ENCODE peak calls at places on chromosomes 1 and 21, in five cellular contexts. I is CD4-positive, alpha-beta memory T cell; Q is suprapubic skin; M is hepatocyte; J is psoas muscle. Z is an unnamed sample.

GRCh38 chr1:25795955-25796806 is 3.8 kb upstream of the SELENON start:
- DNase-seq in I (no peak), Q (no peak), M (no peak), J (peak; percentile 83), Z (peak; percentile 60)

GRCh38 chr1:6317101-6317760 is 56.3 kb upstream of the GPR153 start:
- DNase-seq in I (no peak), Q (no peak), M (no peak), J (no peak), Z (no peak)

GRCh38 chr1:52588535-52588934 is 13.6 kb upstream of the GPX7 start:
- DNase-seq in I (no peak), Q (no peak), M (no peak), J (no peak), Z (no peak)

GRCh38 chr21:39014751-39015150 is 168.5 kb downstream of the PSMG1 start:
- DNase-seq in I (no peak), Q (no peak), M (peak; percentile 49), J (no peak), Z (no peak)

GRCh38 chr1:223856386-223856785 is 10.6 kb upstream of the TP53BP2 start:
- DNase-seq in I (no peak), Q (no peak), M (no peak), J (no peak), Z (no peak)

GRCh38 chr1:10791117-10791951 is 5.1 kb downstream of the CASZ1 start:
- DNase-seq in I (no peak), Q (no peak), M (peak; percentile 55), J (no peak), Z (no peak)

GRCh38 chr1:167428418-167428817 is 89.9 kb downstream of the CD247 start:
- DNase-seq in I (no peak), Q (no peak), M (no peak), J (no peak), Z (no peak)

GRCh38 chr21:45356653-45357435 is 48.1 kb upstream of the COL18A1 start:
- DNase-seq in I (no peak), Q (no peak), M (peak; percentile 46), J (no peak), Z (no peak)

GRCh38 chr21:9780441-9780937 is 740.9 kb upstream of the TPTE start:
- DNase-seq in I (no peak), Q (no peak), M (no peak), J (no peak), Z (peak; percentile 27)
- H3K9me3 ChIP-seq in I (peaks cover 5% of the 10 kb centered on the region), Q (peaks cover 20% of the 10 kb centered on the region), M (peaks cover 37% of the 10 kb centered on the region), J (no peaks in the 10 kb centered on the region), Z (peaks cover 4% of the 10 kb centered on the region)

GRCh38 chr1:35179864-35180263 is 13.1 kb downstream of the SFPQ start:
- DNase-seq in I (no peak), Q (no peak), M (no peak), J (no peak), Z (no peak)
- H3K36me3 ChIP-seq in I (peaks cover 89% of the 10 kb centered on the region), Q (peaks cover 98% of the 10 kb centered on the region), M (peaks cover 18% of the 10 kb centered on the region), J (peaks cover 31% of the 10 kb centered on the region), Z (peaks cover 54% of the 10 kb centered on the region)

GRCh38 chr1:184242507-184242943 is 144.3 kb upstream of the C1orf21 start:
- DNase-seq in I (no peak), Q (no peak), M (peak; percentile 38), J (no peak), Z (no peak)
- H3K27ac ChIP-seq in I (no peak overlapping the region), Q (no peak overlapping the region), M (peak overlapping the region; percentile 20), J (peak overlapping the region; percentile 39), Z (no peak overlapping the region)

GRCh38 chr21:30829659-30830058 is at the start of gene KRTAP7-1:
- DNase-seq in I (no peak), Q (no peak), M (no peak), J (no peak), Z (no peak)

DNA sequence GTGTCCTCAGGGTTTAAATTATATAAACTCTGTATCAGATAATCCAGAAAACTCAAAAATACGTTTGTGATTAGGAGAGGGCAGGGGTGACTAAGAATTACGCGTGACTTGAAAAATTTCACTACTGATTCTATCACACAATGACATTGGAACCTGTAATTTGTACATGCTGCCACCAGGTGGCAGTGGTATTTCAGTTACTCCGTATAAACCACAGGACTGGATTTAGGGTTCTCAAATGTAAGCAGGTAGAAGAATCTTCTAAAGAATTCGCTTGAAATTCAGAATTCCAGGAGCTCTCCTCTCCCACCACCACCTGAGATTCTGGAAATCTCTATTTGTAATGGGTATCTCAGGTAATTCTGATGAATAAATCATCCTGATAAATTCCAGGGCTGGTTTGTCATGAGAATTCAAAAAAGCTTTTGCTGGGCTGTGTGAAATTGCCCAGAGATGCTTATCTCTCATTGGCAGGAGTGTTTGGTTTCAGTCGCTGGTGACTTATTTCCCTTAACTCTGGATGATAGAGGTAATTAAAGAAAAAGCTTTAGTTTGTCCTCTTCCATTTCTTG is 1.7 kb upstream of the KRTAP7-1 start:
- DNase-seq in I (peak; percentile 23), Q (no peak), M (peak; percentile 29), J (no peak), Z (no peak)
- H3K9me3 ChIP-seq in I (no peaks in the 10 kb centered on the region), Q (peaks cover 8% of the 10 kb centered on the region), M (no peaks in the 10 kb centered on the region), J (peaks cover 10% of the 10 kb centered on the region), Z (no peaks in the 10 kb centered on the region)

DNA sequence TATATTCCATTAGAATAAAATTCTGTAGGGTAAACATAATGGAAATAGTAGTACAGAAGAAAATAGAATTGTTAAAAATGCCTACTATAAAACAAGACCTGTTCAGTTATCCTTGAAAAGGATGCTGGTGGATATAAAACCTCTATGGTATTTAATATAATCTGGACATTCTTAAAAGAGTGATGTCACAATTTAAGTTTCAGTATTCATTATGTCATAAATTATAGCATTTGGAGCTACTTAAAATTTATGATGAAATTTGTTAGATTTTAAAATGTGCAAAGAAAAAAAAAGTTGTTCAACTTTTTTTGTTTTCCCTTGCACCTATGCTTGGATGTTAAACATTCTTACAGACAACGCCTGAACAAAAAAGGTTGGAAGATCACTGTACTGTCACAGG is 50.3 kb downstream of the USP48 start:
- DNase-seq in I (no peak), Q (no peak), M (no peak), J (no peak), Z (no peak)
- H3K36me3 ChIP-seq in I (peaks cover 42% of the 10 kb centered on the region), Q (peaks cover 76% of the 10 kb centered on the region), M (no peaks in the 10 kb centered on the region), J (no peaks in the 10 kb centered on the region), Z (peaks cover 20% of the 10 kb centered on the region)

GRCh38 chr1:246064891-246065290 is 442.2 kb downstream of the SMYD3 start:
- DNase-seq in I (no peak), Q (no peak), M (no peak), J (no peak), Z (no peak)
- H3K27ac ChIP-seq in I (no peak overlapping the region), Q (no peak overlapping the region), M (no peak overlapping the region), J (no peak overlapping the region), Z (no peak overlapping the region)

DNA sequence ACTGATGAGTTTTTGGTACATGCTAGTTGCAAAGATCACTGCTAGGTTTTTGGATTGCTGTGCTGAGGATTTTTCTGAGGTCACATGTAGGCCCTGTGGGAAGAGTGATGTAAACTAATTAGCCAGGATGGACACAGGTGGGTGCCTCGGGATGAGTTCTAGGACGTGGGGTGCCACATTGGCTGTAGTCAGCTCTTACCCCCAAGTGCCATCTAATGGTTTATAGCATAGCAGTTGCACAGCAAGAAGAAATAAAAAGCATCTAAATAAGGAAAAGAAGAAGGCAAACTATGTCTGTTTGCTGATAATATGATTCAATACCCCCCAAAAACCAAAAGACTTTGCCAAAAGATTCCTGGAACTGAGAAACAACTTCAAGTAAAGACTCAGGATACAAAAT is 9.8 kb upstream of the OR2T1 start:
- DNase-seq in I (no peak), Q (no peak), M (no peak), J (no peak), Z (no peak)
- H3K9me3 ChIP-seq in I (no peaks in the 10 kb centered on the region), Q (no peaks in the 10 kb centered on the region), M (no peaks in the 10 kb centered on the region), J (no peaks in the 10 kb centered on the region), Z (no peaks in the 10 kb centered on the region)

GRCh38 chr1:147651466-147651865 is 18.9 kb downstream of the ACP6 start:
- DNase-seq in I (no peak), Q (no peak), M (no peak), J (no peak), Z (no peak)

GRCh38 chr1:147648933-147649332 is 21.4 kb downstream of the ACP6 start:
- DNase-seq in I (peak; percentile 17), Q (no peak), M (no peak), J (no peak), Z (no peak)

GRCh38 chr1:147654511-147654910 is 15.8 kb downstream of the ACP6 start:
- DNase-seq in I (no peak), Q (no peak), M (no peak), J (no peak), Z (no peak)
- H3K36me3 ChIP-seq in I (peaks cover 31% of the 10 kb centered on the region), Q (peaks cover 43% of the 10 kb centered on the region), M (no peaks in the 10 kb centered on the region), J (peaks cover 7% of the 10 kb centered on the region), Z (peaks cover 26% of the 10 kb centered on the region)

GRCh38 chr1:153611024-153611352 is 1.9 kb downstream of the S100A16 start:
- DNase-seq in I (no peak), Q (no peak), M (no peak), J (no peak), Z (no peak)
- H3K27ac ChIP-seq in I (no peak overlapping the region), Q (peak overlapping the region; percentile 94), M (peak overlapping the region; percentile 93), J (peak overlapping the region; percentile 81), Z (peak overlapping the region; percentile 94)

DNA sequence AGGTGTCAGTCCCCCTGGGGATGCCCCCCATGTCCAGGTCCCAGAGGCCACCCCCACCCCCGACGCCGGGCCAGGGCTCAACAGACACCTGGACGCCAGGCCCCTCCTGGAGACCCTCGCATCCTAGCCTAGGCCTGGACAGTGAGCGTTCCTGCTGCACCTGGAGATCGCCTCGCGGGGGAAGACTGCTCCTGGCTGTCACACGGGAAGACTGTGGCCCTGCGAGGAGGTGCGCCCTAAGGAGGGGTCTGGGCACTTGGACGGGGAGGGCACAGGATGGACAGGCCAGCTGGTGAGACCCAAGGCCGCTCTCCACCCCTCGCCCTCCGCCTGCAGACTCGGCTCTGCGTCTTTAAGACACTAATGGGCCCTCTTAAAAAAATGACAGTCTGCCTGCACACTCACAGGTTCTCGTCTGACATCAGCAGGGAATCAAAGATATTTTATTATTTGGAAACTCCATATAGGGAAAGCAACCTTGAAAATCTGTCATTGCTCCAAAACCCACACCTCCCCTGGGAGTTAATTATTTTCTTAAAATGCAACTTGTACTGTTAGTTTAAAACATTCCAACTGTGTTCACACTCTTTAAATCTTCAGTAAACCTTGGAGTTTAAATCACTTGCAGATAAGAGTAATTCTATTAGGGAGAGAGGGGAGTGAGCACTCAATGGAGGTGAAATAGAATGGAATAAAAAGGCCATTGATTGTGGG is 45.6 kb upstream of the ACTRT2 start:
- DNase-seq in I (no peak), Q (peak; percentile 60), M (no peak), J (no peak), Z (no peak)
- H3K9me3 ChIP-seq in I (no peaks in the 10 kb centered on the region), Q (no peaks in the 10 kb centered on the region), M (no peaks in the 10 kb centered on the region), J (no peaks in the 10 kb centered on the region), Z (no peaks in the 10 kb centered on the region)